ENCODE peak calls at places on chromosomes 2 and 18, in nine cellular contexts. F, A, L, T, J, H, C, K and B are unnamed samples.

GRCh38 chr2:108907822-108908716 is 81.0 kb downstream of the EDAR start:
- DNase-seq in F (no peak), H (peak; percentile 17), T (peak; percentile 69), K (no peak), J (peak; percentile 26), A (no peak), L (no peak), C (no peak), B (no peak)

GRCh38 chr2:233929352-233929843 is 12.2 kb downstream of the TRPM8 start:
- DNase-seq in H (no peak), K (peak; percentile 27), L (no peak), A (no peak), F (no peak), J (no peak), T (no peak), C (no peak), B (no peak)

GRCh38 chr18:6979954-6980353 is 137.6 kb downstream of the LAMA1 start:
- DNase-seq in T (no peak), J (no peak), C (no peak), F (no peak), H (no peak), K (no peak), L (no peak), A (no peak), B (no peak)

GRCh38 chr2:99643824-99644787 is 154.3 kb upstream of the REV1 start:
- DNase-seq in H (no peak), A (no peak), J (no peak), C (no peak), L (no peak), K (no peak), F (no peak), T (no peak), B (no peak)

GRCh38 chr18:77105021-77105420 is 27.6 kb downstream of the MBP start:
- DNase-seq in T (no peak), C (no peak), J (no peak), A (no peak), L (no peak), H (no peak), F (no peak), K (no peak), B (no peak)

GRCh38 chr2:162127422-162127821 is 24.6 kb downstream of the GCG start:
- DNase-seq in F (no peak), H (no peak), L (no peak), A (no peak), J (no peak), K (no peak), C (no peak), T (no peak), B (no peak)

GRCh38 chr2:107730898-107731297 is 95.8 kb upstream of the RGPD4 start:
- DNase-seq in H (no peak), C (no peak), K (no peak), T (no peak), A (no peak), F (no peak), L (no peak), J (no peak), B (no peak)

GRCh38 chr2:62826953-62827675 is 121.6 kb downstream of the EHBP1 start:
- DNase-seq in A (no peak), C (no peak), J (no peak), H (no peak), T (no peak), F (no peak), L (no peak), K (no peak), B (no peak)

GRCh38 chr2:101509498-101510274 is 34.8 kb upstream of the RFX8 start:
- DNase-seq in L (no peak), C (no peak), A (no peak), H (peak; percentile 24), F (no peak), J (no peak), K (no peak), T (no peak), B (no peak)

GRCh38 chr2:61707984-61708852 is 145.6 kb downstream of the FAM161A start:
- DNase-seq in A (peak; percentile 80), H (no peak), J (no peak), F (no peak), T (no peak), L (peak; percentile 60), K (peak; percentile 40), C (peak; percentile 18), B (no peak)

GRCh38 chr2:235247001-235247400 is 246.8 kb upstream of the AGAP1 start:
- DNase-seq in J (no peak), T (no peak), C (no peak), H (no peak), L (no peak), F (no peak), K (no peak), A (no peak), B (no peak)

GRCh38 chr18:6086731-6087130 is 191.4 kb upstream of the TMEM200C start:
- DNase-seq in F (no peak), C (no peak), A (no peak), J (no peak), L (no peak), H (no peak), T (no peak), K (no peak), B (no peak)

GRCh38 chr2:168247341-168248305 is at the start of gene STK39:
- DNase-seq in C (peak; percentile 93), L (peak; percentile 74), K (peak; percentile 74), J (peak; percentile 83), F (peak; percentile 72), A (peak; percentile 92), H (peak; percentile 47), T (peak; percentile 82), B (peak; percentile 84)

GRCh38 chr2:43178602-43179542 is 47.5 kb downstream of the ZFP36L2 start:
- DNase-seq in H (peak; percentile 69), T (peak; percentile 93), C (peak; percentile 73), F (no peak), K (peak; percentile 91), L (peak; percentile 81), J (peak; percentile 78), A (peak; percentile 86), B (peak; percentile 91)

GRCh38 chr2:71784734-71785549 is 331.6 kb downstream of the DYSF start:
- DNase-seq in L (peak; percentile 68), K (peak; percentile 58), C (no peak), H (peak; percentile 13), J (no peak), A (no peak), T (no peak), F (no peak), B (peak; percentile 65)

GRCh38 chr18:47877892-47878291 is 52.6 kb downstream of the SMAD2 start:
- DNase-seq in A (no peak), T (no peak), F (no peak), C (no peak), L (no peak), H (no peak), J (no peak), K (no peak), B (no peak)

GRCh38 chr18:36724169-36724568 is 104.6 kb downstream of the TPGS2 start:
- DNase-seq in T (no peak), L (no peak), F (no peak), J (no peak), H (no peak), A (no peak), C (no peak), K (no peak), B (no peak)
- TF ChIP-seq CTCF in T (no peak), L (no peak), F (no peak), J (no peak), H (no peak), A (no peak), C (no peak), K (no peak), B (no peak)

DNA sequence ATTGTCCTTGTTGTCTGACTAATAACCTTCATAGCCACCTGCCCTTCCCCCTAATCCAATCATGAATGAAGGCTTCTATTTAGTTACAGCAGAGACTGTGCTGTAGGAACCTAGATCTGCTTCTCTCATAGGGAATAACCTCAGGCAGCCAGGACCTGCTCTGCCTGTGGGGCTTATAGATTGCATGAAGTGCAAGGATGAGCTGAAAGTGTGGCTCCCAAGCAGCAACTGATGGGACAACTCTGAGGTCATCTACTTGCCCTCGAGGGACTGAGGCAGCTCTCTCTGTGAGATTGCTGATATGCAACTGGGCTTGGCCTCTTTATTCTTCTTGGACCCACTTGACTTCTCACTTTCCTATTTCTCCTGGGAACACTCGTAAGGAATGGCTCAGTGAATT is 23.8 kb upstream of the SLC38A11 start:
- DNase-seq in C (no peak), F (no peak), K (no peak), L (no peak), H (no peak), A (no peak), T (no peak), J (no peak), B (no peak)
- H3K4me1 ChIP-seq in C (no peaks in the 10 kb centered on the region), F (no peaks in the 10 kb centered on the region), K (peaks cover 9% of the 10 kb centered on the region), L (no peaks in the 10 kb centered on the region), H (no peaks in the 10 kb centered on the region), A (peaks cover 9% of the 10 kb centered on the region), T (no peaks in the 10 kb centered on the region), J (no peaks in the 10 kb centered on the region), B (peaks cover 2% of the 10 kb centered on the region)

DNA sequence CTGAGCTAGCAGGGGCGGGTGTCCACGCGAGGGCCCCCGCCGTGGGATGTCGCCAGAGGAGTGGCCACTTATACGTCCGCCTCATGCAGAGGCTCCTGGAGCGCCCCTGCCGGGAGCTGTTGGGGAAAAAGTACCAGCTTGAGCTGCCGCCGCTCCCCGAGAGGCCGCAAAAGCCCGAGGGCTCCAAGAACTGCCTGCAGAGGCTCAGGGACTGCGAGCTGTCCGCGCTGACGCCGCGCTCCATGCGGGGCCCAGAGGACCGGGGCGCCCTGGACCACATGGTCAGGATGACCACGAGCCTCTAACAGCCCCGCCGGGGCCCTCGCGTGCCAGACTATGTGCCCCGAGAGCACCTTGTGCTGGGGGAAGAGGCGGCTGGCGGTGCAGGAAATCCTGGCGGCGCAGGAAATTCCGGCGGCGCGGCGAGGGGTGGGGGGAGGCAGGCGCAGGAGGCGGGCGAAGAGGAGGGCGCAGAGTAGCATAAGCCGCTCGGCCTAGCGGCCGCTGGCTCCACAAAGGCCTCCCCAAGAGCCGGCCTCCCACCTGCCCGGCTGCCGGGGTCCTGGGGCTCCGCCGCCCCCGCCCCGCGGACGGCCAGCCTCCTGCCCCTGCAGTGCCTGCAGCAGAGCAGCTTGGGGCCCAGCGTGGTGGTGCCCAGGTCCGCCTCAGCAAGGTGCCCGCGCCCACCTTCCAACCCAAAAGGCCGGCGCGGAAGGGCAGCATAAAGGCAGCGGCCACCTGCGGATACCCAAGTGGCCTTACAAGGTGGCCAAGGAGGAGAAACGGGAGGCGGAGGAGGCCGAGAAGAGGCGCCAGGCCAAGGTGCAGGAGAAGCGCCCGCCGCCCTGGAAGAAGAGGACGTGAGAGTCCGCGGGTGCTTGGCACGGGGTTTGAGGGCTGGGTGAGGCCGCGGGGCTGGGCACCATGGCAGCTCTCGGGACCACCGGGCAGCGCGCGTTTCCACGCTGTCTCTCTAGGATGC is 42.1 kb upstream of the TRIM43B start:
- DNase-seq in L (peak; percentile 54), K (peak; percentile 81), F (peak; percentile 32), C (no peak), T (no peak), J (peak; percentile 73), H (peak; percentile 47), A (no peak), B (peak; percentile 67)
- TF ChIP-seq CTCF in L (no peak), K (peak; percentile 61), F (no peak), C (no peak), T (no peak), J (peak; percentile 17), H (peak; percentile 17), A (no peak), B (peak; percentile 29)

DNA sequence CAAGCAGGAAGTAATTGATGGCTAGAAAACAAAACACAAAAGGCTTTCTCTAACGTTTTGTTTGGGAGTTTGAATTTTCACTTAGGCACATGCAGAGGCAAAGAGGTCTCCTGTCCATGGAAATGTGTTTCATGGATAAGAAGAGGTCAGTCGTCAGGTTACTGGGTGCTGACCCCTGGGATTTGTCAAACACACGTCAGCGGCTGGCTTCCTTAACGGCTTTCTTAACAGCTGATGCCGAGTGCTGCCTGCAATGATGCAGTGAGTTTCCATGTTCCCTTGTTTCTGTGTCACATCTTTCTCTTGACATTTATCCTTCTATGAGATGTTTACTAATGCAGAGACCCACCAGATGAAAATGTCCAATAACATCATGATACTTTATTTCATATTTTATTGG is 31.7 kb downstream of the GPR39 start:
- DNase-seq in J (no peak), A (no peak), F (no peak), T (no peak), K (no peak), H (no peak), L (no peak), C (peak; percentile 13), B (no peak)
- H3K4me1 ChIP-seq in J (no peaks in the 10 kb centered on the region), A (no peaks in the 10 kb centered on the region), F (no peaks in the 10 kb centered on the region), T (no peaks in the 10 kb centered on the region), K (no peaks in the 10 kb centered on the region), H (no peaks in the 10 kb centered on the region), L (no peaks in the 10 kb centered on the region), C (no peaks in the 10 kb centered on the region), B (no peaks in the 10 kb centered on the region)